ENCODE peak calls at places on chromosomes 11 and 22, in ten cellular contexts. U is NCI-H1436; M is ACHN; I is HEK293T; X is stimulated activated naive CD4-positive, alpha-beta T cell; P is BE2C; V is activated CD4-positive, CD25-positive, alpha-beta regulatory T cell treated with anti-CD3 and anti-CD28 coated beads, Interleukin-2, amount 50 U/mL, for 72 hours; K is Ammon's horn; H is activated T-helper 9 cell treated with anti-CD3 and anti-CD28 coated beads, Interleukin-2, amount 50 U/mL, for 16 hours; G is lung microvascular endothelial cell. S is an unnamed sample.

GRCh38 chr11:15603208-15603607 is 488.5 kb downstream of the INSC start:
- DNase-seq in U (no peak), M (no peak), I (no peak), X (no peak), P (no peak), V (no peak), K (peak), H (no peak), G (no peak), S (no peak)

GRCh38 chr11:20048246-20048645 is 112.0 kb downstream of the DBX1 start:
- DNase-seq in U (no peak), M (no peak), I (no peak), X (no peak), P (no peak), V (no peak), K (no peak), H (no peak), G (no peak), S (no peak)

GRCh38 chr11:5581014-5581413 is 337 bp downstream of the OR52B6 start:
- DNase-seq in U (no peak), M (no peak), I (no peak), X (no peak), P (no peak), V (no peak), K (no peak), H (no peak), G (no peak), S (no peak)

GRCh38 chr11:3215346-3216026 is 3.1 kb downstream of the MRGPRG start:
- DNase-seq in U (no peak), M (no peak), I (no peak), X (no peak), P (peak), V (no peak), K (no peak), H (no peak), G (no peak), S (no peak)

GRCh38 chr22:32069579-32070372 is 26.7 kb downstream of the SLC5A1 start:
- DNase-seq in U (no peak), M (no peak), I (no peak), X (no peak), P (no peak), V (no peak), K (no peak), H (no peak), G (no peak), S (no peak)

GRCh38 chr22:23036684-23037428 is 33.5 kb upstream of the GNAZ start:
- DNase-seq in U (no peak), M (no peak), I (no peak), X (no peak), P (no peak), V (no peak), K (no peak), H (no peak), G (no peak), S (no peak)

GRCh38 chr11:76752321-76753175 is 30.6 kb upstream of the TSKU start:
- DNase-seq in U (no peak), M (no peak), I (no peak), X (no peak), P (no peak), V (no peak), K (no peak), H (no peak), G (no peak), S (peak)

GRCh38 chr11:1398506-1399235 is 8.9 kb downstream of the BRSK2 start:
- DNase-seq in U (no peak), M (no peak), I (no peak), X (no peak), P (no peak), V (no peak), K (no peak), H (no peak), G (no peak), S (no peak)

GRCh38 chr11:11211888-11212287 is 141.2 kb downstream of the CSNK2A3 start:
- DNase-seq in U (no peak), M (no peak), I (no peak), X (no peak), P (no peak), V (no peak), K (no peak), H (no peak), G (no peak), S (no peak)

GRCh38 chr11:65036931-65037330 is 4.1 kb upstream of the SAC3D1 start:
- DNase-seq in U (no peak), M (no peak), I (no peak), X (no peak), P (no peak), V (no peak), K (peak), H (no peak), G (no peak), S (no peak)

GRCh38 chr11:69828276-69828970 is 9.2 kb upstream of the FGF3 start:
- DNase-seq in U (no peak), M (no peak), I (no peak), X (no peak), P (no peak), V (no peak), K (no peak), H (no peak), G (no peak), S (no peak)

GRCh38 chr11:26867286-26867685 is 126.6 kb upstream of the FIBIN start:
- DNase-seq in U (no peak), M (no peak), I (no peak), X (no peak), P (no peak), V (no peak), K (no peak), H (no peak), G (no peak), S (no peak)

GRCh38 chr22:27397036-27397947 is 404.3 kb downstream of the MN1 start:
- DNase-seq in U (no peak), M (no peak), I (no peak), X (no peak), P (no peak), V (no peak), K (no peak), H (no peak), G (no peak), S (no peak)

GRCh38 chr11:58675344-58676155 is 53.1 kb downstream of the CNTF start:
- DNase-seq in U (peak), M (peak), I (peak), X (peak), P (peak), V (peak), K (peak), H (peak), G (peak), S (peak)

GRCh38 chr11:67347964-67348749 is 5.2 kb downstream of the POLD4 start:
- DNase-seq in U (no peak), M (no peak), I (peak), X (no peak), P (no peak), V (no peak), K (peak), H (no peak), G (no peak), S (no peak)

GRCh38 chr11:117300301-117300700 is 9.2 kb downstream of the BACE1-AS start:
- DNase-seq in U (no peak), M (no peak), I (no peak), X (no peak), P (peak), V (no peak), K (peak), H (no peak), G (no peak), S (peak)

GRCh38 chr11:130672911-130673310 is 224.5 kb downstream of the ADAMTS15 start:
- DNase-seq in U (no peak), M (peak), I (no peak), X (no peak), P (no peak), V (no peak), K (no peak), H (no peak), G (no peak), S (no peak)

GRCh38 chr11:60771879-60772525 is 13.1 kb upstream of the MS4A10 start:
- DNase-seq in U (no peak), M (no peak), I (no peak), X (no peak), P (no peak), V (no peak), K (no peak), H (no peak), G (no peak), S (no peak)

GRCh38 chr11:1337647-1338007 is 28.2 kb upstream of the TOLLIP start:
- DNase-seq in U (no peak), M (no peak), I (no peak), X (no peak), P (no peak), V (no peak), K (no peak), H (no peak), G (no peak), S (peak)

GRCh38 chr11:44178381-44178780 is 82.9 kb downstream of the EXT2 start:
- DNase-seq in U (no peak), M (no peak), I (peak), X (no peak), P (no peak), V (no peak), K (no peak), H (no peak), G (no peak), S (no peak)

GRCh38 chr11:3341298-3341697 is 37.6 kb downstream of the ZNF195 start:
- DNase-seq in U (no peak), M (peak), I (peak), X (peak), P (peak), V (peak), K (peak), H (peak), G (peak), S (no peak)

GRCh38 chr11:7869467-7869866 is 61.6 kb downstream of the OR10A6 start:
- DNase-seq in U (no peak), M (no peak), I (no peak), X (no peak), P (no peak), V (no peak), K (no peak), H (no peak), G (no peak), S (no peak)

GRCh38 chr22:47176573-47177333 is 414.3 kb downstream of the TBC1D22A start:
- DNase-seq in U (no peak), M (no peak), I (no peak), X (no peak), P (peak), V (peak), K (no peak), H (no peak), G (no peak), S (no peak)

GRCh38 chr11:117834068-117834810 is 9.7 kb upstream of the FXYD2 start:
- DNase-seq in U (no peak), M (no peak), I (no peak), X (no peak), P (no peak), V (peak), K (no peak), H (no peak), G (no peak), S (no peak)

GRCh38 chr22:32811788-32812187 is 10.3 kb downstream of the TIMP3 start:
- DNase-seq in U (no peak), M (no peak), I (no peak), X (no peak), P (no peak), V (no peak), K (no peak), H (no peak), G (peak), S (no peak)

GRCh38 chr11:283405-284080 is 5.3 kb downstream of the NLRP6 start:
- DNase-seq in U (no peak), M (no peak), I (no peak), X (no peak), P (no peak), V (peak), K (no peak), H (no peak), G (no peak), S (no peak)

GRCh38 chr11:118238947-118239346 is 13.2 kb downstream of the MPZL3 start:
- DNase-seq in U (no peak), M (no peak), I (no peak), X (no peak), P (no peak), V (no peak), K (no peak), H (no peak), G (no peak), S (no peak)

GRCh38 chr11:10908215-10908990 is 50.5 kb upstream of the ZBED5 start:
- DNase-seq in U (no peak), M (no peak), I (no peak), X (no peak), P (no peak), V (no peak), K (no peak), H (no peak), G (no peak), S (no peak)

GRCh38 chr22:43592470-43592869 is 180.7 kb downstream of the MPPED1 start:
- DNase-seq in U (peak), M (no peak), I (peak), X (no peak), P (peak), V (no peak), K (peak), H (no peak), G (peak), S (no peak)

GRCh38 chr11:5369793-5370192 is 13.8 kb upstream of the OR51M1 start:
- DNase-seq in U (no peak), M (peak), I (no peak), X (no peak), P (no peak), V (no peak), K (no peak), H (no peak), G (peak), S (no peak)

GRCh38 chr11:107824668-107825369 is 33.8 kb downstream of the SLC35F2 start:
- DNase-seq in U (no peak), M (no peak), I (no peak), X (no peak), P (no peak), V (no peak), K (no peak), H (no peak), G (no peak), S (no peak)

GRCh38 chr11:108501396-108501795 is 3.2 kb upstream of the POGLUT3 start:
- DNase-seq in U (no peak), M (no peak), I (no peak), X (no peak), P (no peak), V (no peak), K (no peak), H (no peak), G (no peak), S (no peak)

GRCh38 chr22:46775789-46776485 is 13.5 kb downstream of the TBC1D22A start:
- DNase-seq in U (no peak), M (no peak), I (no peak), X (no peak), P (no peak), V (no peak), K (no peak), H (no peak), G (no peak), S (no peak)

GRCh38 chr11:66970808-66971442 is 4.2 kb upstream of the C11orf86 start:
- DNase-seq in U (no peak), M (peak), I (no peak), X (no peak), P (no peak), V (no peak), K (peak), H (no peak), G (no peak), S (peak)

GRCh38 chr11:44191322-44192014 is 96.0 kb downstream of the EXT2 start:
- DNase-seq in U (no peak), M (no peak), I (no peak), X (no peak), P (no peak), V (no peak), K (no peak), H (no peak), G (no peak), S (no peak)

GRCh38 chr11:130527648-130528300 is 79.3 kb downstream of the ADAMTS15 start:
- DNase-seq in U (no peak), M (peak), I (no peak), X (no peak), P (no peak), V (no peak), K (peak), H (no peak), G (peak), S (no peak)

GRCh38 chr11:12499071-12499470 is 121.7 kb downstream of the PARVA start:
- DNase-seq in U (no peak), M (no peak), I (no peak), X (no peak), P (no peak), V (no peak), K (no peak), H (no peak), G (no peak), S (no peak)

GRCh38 chr11:37104380-37104779 is 506.3 kb upstream of the RAG2 start:
- DNase-seq in U (no peak), M (no peak), I (no peak), X (no peak), P (no peak), V (no peak), K (no peak), H (no peak), G (no peak), S (no peak)

S was measured in ureter.